ENCODE peak calls at places on chromosomes 2 and 18, in seven cellular contexts. H is psoas muscle, R is left ventricle myocardium inferior, D is thoracic aorta, U is osteoblast, K is left lung, E is lower leg skin. X is an unnamed sample.

GRCh38 chr2:47041065-47041464 is 114.0 kb downstream of the STPG4 start:
- DNase-seq in H (peak), R (peak), D (no peak), U (no peak), K (no peak), E (no peak), X (peak)

GRCh38 chr2:38237311-38237710 is 139.8 kb downstream of the ATL2 start:
- DNase-seq in H (no peak), R (no peak), D (no peak), U (no peak), K (no peak), E (no peak), X (no peak)

GRCh38 chr2:39411186-39411944 is 25.7 kb downstream of the MAP4K3 start:
- DNase-seq in H (no peak), R (no peak), D (no peak), U (no peak), K (no peak), E (no peak), X (peak)

GRCh38 chr2:63654959-63655358 is 66.2 kb downstream of the MDH1 start:
- DNase-seq in H (no peak), R (no peak), D (no peak), U (peak), K (no peak), E (no peak), X (peak)

GRCh38 chr2:55779459-55780421 is 86.1 kb upstream of the PNPT1 start:
- DNase-seq in H (no peak), R (no peak), D (no peak), U (peak), K (no peak), E (no peak), X (peak)

GRCh38 chr2:6704077-6704476 is 161.6 kb downstream of the CMPK2 start:
- DNase-seq in H (no peak), R (no peak), D (no peak), U (no peak), K (no peak), E (no peak), X (no peak)

GRCh38 chr2:63268946-63269345 is 218.3 kb downstream of the OTX1 start:
- DNase-seq in H (no peak), R (no peak), D (no peak), U (no peak), K (no peak), E (no peak), X (no peak)

GRCh38 chr18:59051470-59052165 is 88.1 kb upstream of the SEC11C start:
- DNase-seq in H (peak), R (no peak), D (peak), U (peak), K (no peak), E (no peak), X (peak)

GRCh38 chr2:55985406-55985805 is 61.8 kb upstream of the EFEMP1 start:
- DNase-seq in H (no peak), R (no peak), D (no peak), U (no peak), K (no peak), E (no peak), X (no peak)

GRCh38 chr2:128603411-128603924 is 284.8 kb upstream of the HS6ST1 start:
- DNase-seq in H (peak), R (peak), D (no peak), U (peak), K (peak), E (peak), X (no peak)

GRCh38 chr18:6752200-6752873 is 22.8 kb downstream of the ARHGAP28 start:
- DNase-seq in H (no peak), R (no peak), D (no peak), U (peak), K (no peak), E (no peak), X (peak)

GRCh38 chr2:238869293-238870124 is 21.6 kb downstream of the TWIST2 start:
- DNase-seq in H (no peak), R (no peak), D (no peak), U (no peak), K (peak), E (peak), X (peak)

GRCh38 chr2:172438064-172438421 is 10.7 kb downstream of the ITGA6 start:
- DNase-seq in H (no peak), R (no peak), D (no peak), U (no peak), K (no peak), E (no peak), X (no peak)

GRCh38 chr2:128841803-128842202 is 523.1 kb upstream of the HS6ST1 start:
- DNase-seq in H (no peak), R (no peak), D (no peak), U (no peak), K (no peak), E (no peak), X (no peak)

GRCh38 chr18:3869848-3870247 is 419.9 kb downstream of the TGIF1 start:
- DNase-seq in H (no peak), R (no peak), D (no peak), U (no peak), K (no peak), E (no peak), X (peak)
- TF ChIP-seq CTCF in H (peak), R (peak), D (peak), U (peak), K (peak), E (no peak), X (peak)

GRCh38 chr2:20093263-20094141 is 42.1 kb upstream of the LAPTM4A start:
- DNase-seq in H (peak), R (peak), D (no peak), U (peak), K (no peak), E (no peak), X (peak)

GRCh38 chr2:20092901-20093235 is 41.4 kb upstream of the LAPTM4A start:
- DNase-seq in H (no peak), R (no peak), D (no peak), U (no peak), K (no peak), E (no peak), X (no peak)

GRCh38 chr2:20094955-20095354 is 43.5 kb upstream of the LAPTM4A start:
- DNase-seq in H (no peak), R (no peak), D (no peak), U (no peak), K (no peak), E (no peak), X (no peak)

GRCh38 chr2:20095469-20095868 is 44.0 kb upstream of the LAPTM4A start:
- DNase-seq in H (no peak), R (no peak), D (no peak), U (no peak), K (no peak), E (no peak), X (no peak)

DNA sequence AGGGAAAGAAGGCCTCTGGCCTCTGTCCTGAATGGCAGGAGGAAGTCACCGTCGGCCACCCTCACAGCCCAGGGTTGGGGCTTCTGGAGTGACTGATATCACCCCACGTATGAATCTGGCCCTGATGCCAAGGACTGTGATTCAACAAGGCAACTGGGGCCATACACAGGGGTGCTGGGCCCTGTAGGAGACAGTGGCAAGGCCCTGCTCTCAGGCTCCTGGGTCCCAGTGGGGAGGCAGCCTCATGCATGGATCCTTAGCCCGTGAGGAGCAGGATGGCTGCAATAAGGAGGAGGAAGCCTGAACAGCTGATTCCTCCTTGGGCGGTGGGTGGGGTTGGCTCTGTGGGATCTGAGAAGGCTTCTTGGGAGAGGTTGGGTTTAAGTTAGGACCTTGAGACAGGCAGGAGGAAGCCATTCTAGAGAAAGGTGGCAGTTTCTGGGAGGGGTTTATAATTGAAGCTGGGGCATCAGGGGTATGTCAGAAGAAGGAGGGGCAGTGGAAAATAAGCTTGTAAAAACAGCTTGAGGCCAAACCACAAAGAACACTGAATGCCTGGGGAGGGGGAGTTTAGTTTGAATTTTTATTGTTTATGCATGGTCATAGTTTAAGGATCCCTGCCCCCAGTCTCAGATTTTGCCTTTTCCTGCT is 42.8 kb upstream of the LAPTM4A start:
- DNase-seq in H (no peak), R (no peak), D (no peak), U (no peak), K (no peak), E (no peak), X (no peak)
- H3K4me3 ChIP-seq in H (no peak), R (no peak), D (no peak), U (no peak), K (no peak), E (no peak), X (no peak)

GRCh38 chr2:135876066-135876711 is at the start of gene MCM6:
- DNase-seq in H (peak), R (peak), D (peak), U (peak), K (peak), E (peak), X (peak)
- TF ChIP-seq CTCF in H (peak), R (peak), D (peak), U (no peak), K (peak), E (no peak), X (peak)

DNA sequence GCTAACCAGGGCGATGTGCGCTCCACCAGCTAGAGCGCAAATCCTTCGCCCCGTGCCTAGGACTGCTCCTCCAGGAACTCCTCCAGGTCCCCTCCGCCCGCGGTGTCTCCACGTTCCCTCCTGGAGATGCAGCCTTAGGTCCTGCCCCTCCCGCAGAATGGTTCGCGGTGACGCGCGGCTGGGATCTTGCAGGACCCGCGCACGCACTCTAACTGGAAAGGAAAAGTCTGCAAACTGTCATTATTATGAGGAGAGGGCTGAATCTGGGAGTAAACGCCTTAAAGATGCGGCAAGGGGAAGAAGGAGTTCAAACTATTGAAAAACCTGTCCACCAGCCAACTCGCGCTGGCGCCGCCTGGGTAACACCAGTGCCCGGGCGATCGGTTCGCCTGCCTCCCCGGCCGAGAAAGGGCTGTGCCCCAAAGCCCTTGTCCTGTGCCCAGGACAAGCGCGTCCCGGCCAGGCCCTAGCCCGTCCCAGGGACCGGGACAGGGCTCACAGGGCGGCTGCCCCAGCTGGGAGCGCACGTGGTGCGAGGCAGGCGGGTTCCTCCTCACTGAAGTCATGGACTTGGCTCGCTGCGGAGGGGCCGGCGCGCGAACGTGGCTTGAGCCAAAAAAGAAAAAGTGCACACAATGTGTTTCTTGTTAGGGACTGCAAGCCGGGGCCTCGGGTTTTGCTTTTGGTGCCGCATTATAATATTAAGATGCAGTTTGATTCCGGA is 5.5 kb upstream of the ID2 start:
- DNase-seq in H (peak), R (peak), D (no peak), U (peak), K (peak), E (peak), X (peak)
- H3K4me3 ChIP-seq in H (peak), R (peak), D (peak), U (peak), K (peak), E (peak), X (peak)

DNA sequence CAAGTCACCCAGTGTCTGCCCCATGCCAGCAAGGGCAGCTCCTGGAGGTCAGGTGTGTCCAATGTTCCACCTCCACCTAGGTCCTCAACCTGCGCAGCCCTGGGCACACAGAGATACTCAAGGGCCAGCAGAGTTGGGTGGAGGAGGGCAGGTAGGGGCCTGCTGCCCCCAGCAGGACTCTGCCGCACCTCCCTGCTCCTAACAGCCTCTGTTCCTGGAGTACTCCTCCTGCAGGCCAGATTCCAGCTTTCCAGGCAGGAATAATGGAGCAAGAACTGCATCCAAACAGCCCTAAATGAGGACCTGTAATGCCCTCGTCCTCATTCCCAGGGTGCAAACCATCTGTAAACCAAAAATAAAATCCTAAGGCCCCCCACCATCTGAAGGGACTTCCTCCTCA is 44.4 kb upstream of the ACAA2 start:
- DNase-seq in H (no peak), R (no peak), D (no peak), U (no peak), K (no peak), E (no peak), X (no peak)
- TF ChIP-seq CTCF in H (no peak), R (no peak), D (no peak), U (no peak), K (no peak), E (no peak), X (no peak)

DNA sequence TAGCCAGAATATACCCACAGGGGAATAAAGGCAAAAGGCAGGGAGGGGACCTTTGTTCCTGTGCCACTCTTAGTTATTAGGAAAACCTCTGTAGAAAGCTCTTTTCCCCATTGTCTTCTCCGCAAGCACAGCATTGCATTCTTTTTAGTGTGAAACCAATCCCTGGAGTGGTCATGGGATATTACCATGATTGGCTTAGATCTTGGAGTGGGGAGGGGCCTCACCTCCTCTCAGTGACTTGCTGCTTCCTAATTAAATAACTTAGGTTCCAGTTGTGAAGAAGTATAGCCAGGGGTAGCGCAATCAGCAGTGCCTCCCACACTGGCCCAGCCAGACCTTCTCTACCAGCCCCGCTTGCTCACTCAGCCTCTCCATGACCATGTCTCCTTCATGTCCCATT is 49.9 kb upstream of the AFF3 start:
- DNase-seq in H (no peak), R (no peak), D (no peak), U (no peak), K (no peak), E (peak), X (no peak)
- H3K4me3 ChIP-seq in H (no peak), R (no peak), D (no peak), U (no peak), K (peak), E (no peak), X (no peak)

GRCh38 chr2:105782123-105782522 is 37.4 kb downstream of the NCK2 start:
- DNase-seq in H (no peak), R (no peak), D (no peak), U (no peak), K (no peak), E (no peak), X (no peak)
- TF ChIP-seq CTCF in H (no peak), R (peak), D (no peak), U (no peak), K (no peak), E (no peak), X (no peak)

DNA sequence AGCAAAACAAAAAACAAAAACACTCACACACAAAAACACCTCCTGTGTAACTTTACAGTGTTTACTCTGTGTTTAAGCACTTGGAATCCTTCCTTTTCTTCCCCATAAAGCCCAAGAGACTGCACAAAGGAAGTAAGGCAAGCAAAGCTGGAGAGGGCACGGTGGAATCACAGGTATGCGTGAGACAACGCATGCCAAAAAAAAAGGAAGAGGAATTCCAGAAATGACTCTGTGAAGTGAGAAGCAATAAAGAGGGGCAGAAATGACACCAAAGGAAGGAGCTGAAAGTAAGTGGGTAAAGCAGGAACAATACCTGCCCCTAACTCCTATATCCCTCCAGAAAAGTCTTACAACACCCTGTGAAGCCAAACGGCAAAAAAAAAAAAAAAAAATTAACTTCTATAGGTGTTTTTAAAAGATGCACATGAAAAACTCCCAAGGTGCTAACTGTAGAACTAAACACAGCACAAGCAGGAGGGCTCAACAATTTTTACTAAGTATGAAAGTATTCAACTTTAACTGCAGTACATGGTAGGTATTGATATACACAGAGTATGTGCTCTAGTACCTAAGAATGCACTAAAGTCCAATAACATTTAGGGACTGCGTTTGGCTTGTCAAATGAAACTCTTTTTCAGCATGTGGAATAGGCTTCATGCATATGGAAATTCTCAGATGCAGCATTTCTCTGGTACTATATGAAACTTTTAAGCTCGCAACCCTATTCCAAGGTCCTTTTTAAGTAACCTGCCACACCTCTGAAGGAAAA is 9.1 kb downstream of the RND3 start:
- DNase-seq in H (no peak), R (no peak), D (no peak), U (peak), K (no peak), E (no peak), X (peak)
- H3K4me3 ChIP-seq in H (no peak), R (peak), D (peak), U (peak), K (no peak), E (no peak), X (peak)

GRCh38 chr18:23884712-23885375 is 129.7 kb upstream of the TTC39C start:
- DNase-seq in H (peak), R (no peak), D (no peak), U (no peak), K (no peak), E (no peak), X (no peak)

GRCh38 chr18:23885750-23886149 is 128.8 kb upstream of the TTC39C start:
- DNase-seq in H (no peak), R (no peak), D (no peak), U (no peak), K (no peak), E (no peak), X (peak)

GRCh38 chr18:23887493-23887892 is 127.1 kb upstream of the TTC39C start:
- DNase-seq in H (no peak), R (no peak), D (no peak), U (no peak), K (no peak), E (no peak), X (peak)

GRCh38 chr18:23888880-23889279 is 125.7 kb upstream of the TTC39C start:
- DNase-seq in H (no peak), R (no peak), D (no peak), U (no peak), K (no peak), E (no peak), X (no peak)

GRCh38 chr18:23887035-23887434 is 127.5 kb upstream of the TTC39C start:
- DNase-seq in H (no peak), R (no peak), D (no peak), U (no peak), K (no peak), E (no peak), X (no peak)
- TF ChIP-seq CTCF in H (no peak), R (no peak), D (no peak), U (no peak), K (no peak), E (no peak), X (no peak)

GRCh38 chr18:9435041-9435440 is 40.3 kb upstream of the RALBP1 start:
- DNase-seq in H (no peak), R (no peak), D (no peak), U (no peak), K (no peak), E (no peak), X (no peak)

GRCh38 chr18:9436176-9436575 is 39.1 kb upstream of the RALBP1 start:
- DNase-seq in H (no peak), R (no peak), D (no peak), U (no peak), K (no peak), E (no peak), X (no peak)

GRCh38 chr18:9437049-9437448 is 38.3 kb upstream of the RALBP1 start:
- DNase-seq in H (no peak), R (no peak), D (no peak), U (no peak), K (no peak), E (no peak), X (peak)

GRCh38 chr18:9433616-9434239 is 41.6 kb upstream of the RALBP1 start:
- DNase-seq in H (no peak), R (no peak), D (no peak), U (no peak), K (no peak), E (no peak), X (no peak)

DNA sequence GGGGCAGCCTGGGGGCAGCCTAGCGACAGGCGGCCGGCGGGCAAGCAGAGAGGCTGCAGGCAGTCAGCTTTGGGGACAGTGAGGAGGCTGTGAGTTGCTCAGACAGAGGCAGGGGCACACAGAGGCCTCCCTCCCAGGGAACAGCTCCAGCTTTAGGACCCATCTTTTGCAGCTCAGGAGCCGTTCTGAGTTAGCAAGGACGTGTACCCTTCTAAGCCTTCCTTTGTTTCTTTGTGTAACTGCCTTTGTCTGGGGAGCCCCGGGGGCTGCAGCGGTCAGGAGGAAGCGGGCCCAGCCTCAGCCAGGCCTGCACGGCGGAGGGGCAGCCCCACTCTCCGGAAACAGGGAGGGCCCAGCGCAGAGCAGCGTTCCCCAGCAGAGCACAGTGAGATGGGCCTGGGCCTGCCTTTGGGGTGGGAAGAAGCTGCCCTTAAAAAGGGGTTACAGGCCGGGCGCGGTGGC is 41.0 kb upstream of the RALBP1 start:
- DNase-seq in H (no peak), R (no peak), D (no peak), U (no peak), K (peak), E (no peak), X (no peak)
- H3K4me3 ChIP-seq in H (no peak), R (peak), D (peak), U (no peak), K (no peak), E (no peak), X (no peak)

X was measured in fibroblast of the aortic adventitia.